ENCODE peak calls at places on chromosome 14, in six cellular contexts. M is left ventricle myocardium inferior; N is GM23248; G is CD4-positive, alpha-beta T cell; E is mammary epithelial cell; A is tibial nerve. J is an unnamed sample.

GRCh38 chr14:79426103-79426755 is 785.1 kb downstream of the DIO2 start:
- DNase-seq in G (no peak), M (no peak), A (no peak), N (no peak), E (no peak), J (no peak)

GRCh38 chr14:89391123-89391522 is 25.9 kb downstream of the FOXN3 start:
- DNase-seq in E (no peak), N (no peak), M (no peak), A (no peak), G (no peak), J (no peak)

GRCh38 chr14:48251290-48251689 is 575.9 kb upstream of the MDGA2 start:
- DNase-seq in N (no peak), A (no peak), E (no peak), M (no peak), G (no peak), J (no peak)

GRCh38 chr14:70981005-70981952 is 74.0 kb downstream of the PCNX1 start:
- DNase-seq in M (no peak), E (no peak), N (no peak), G (no peak), A (no peak), J (no peak)

GRCh38 chr14:99647407-99647806 is 2.5 kb downstream of the HHIPL1 start:
- DNase-seq in N (no peak), A (no peak), G (no peak), M (no peak), E (no peak), J (no peak)

GRCh38 chr14:101767618-101768362 is 6.3 kb downstream of the PPP2R5C start:
- DNase-seq in M (no peak), G (no peak), E (no peak), A (no peak), N (no peak), J (no peak)

GRCh38 chr14:93332032-93332852 is 594 bp downstream of the BTBD7 start:
- DNase-seq in G (no peak), A (no peak), N (peak), M (peak), E (peak), J (peak)

GRCh38 chr14:69056389-69056788 is 77.3 kb upstream of the ACTN1 start:
- DNase-seq in A (no peak), N (peak), E (peak), M (no peak), G (no peak), J (no peak)

GRCh38 chr14:36047912-36048311 is 128.6 kb downstream of the PTCSC3 start:
- DNase-seq in G (no peak), N (no peak), A (no peak), E (no peak), M (no peak), J (no peak)

GRCh38 chr14:73738518-73739173 is 24.5 kb upstream of the PNMA1 start:
- DNase-seq in G (no peak), M (no peak), A (no peak), E (no peak), N (no peak), J (no peak)

GRCh38 chr14:49970474-49971147 is 77.7 kb downstream of the ARF6 start:
- DNase-seq in N (peak), G (no peak), M (no peak), E (no peak), A (peak), J (no peak)

DNA sequence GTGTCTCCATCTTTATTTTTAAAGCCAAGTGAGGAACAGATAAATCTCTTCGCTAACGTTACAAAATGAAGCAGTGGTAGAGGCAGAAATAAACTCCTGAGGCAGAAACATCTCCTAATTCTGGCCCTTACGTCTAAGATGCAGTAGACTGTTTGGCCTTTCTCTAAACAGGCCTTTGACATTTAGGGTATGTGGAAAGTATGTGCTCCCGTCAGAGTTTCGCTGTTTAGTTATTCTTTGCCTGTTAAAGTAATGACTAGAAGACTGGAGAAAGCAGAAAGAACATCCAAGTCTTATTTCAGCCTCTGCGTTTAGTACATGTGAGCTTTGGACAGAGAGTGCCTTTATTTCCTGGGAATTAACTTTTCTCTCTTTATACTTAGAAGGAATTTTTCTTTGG is 216.6 kb downstream of the RAD51B start:
- DNase-seq in G (no peak), N (no peak), E (no peak), M (no peak), A (no peak), J (no peak)
- H3K27ac ChIP-seq in G (no peak), N (no peak), E (no peak), M (peak), A (no peak), J (no peak)

GRCh38 chr14:104749111-104749649 is 3.8 kb upstream of the SIVA1 start:
- DNase-seq in A (peak), M (no peak), G (no peak), N (peak), E (peak), J (no peak)

GRCh38 chr14:104746951-104747481 is 5.9 kb upstream of the SIVA1 start:
- DNase-seq in G (no peak), N (peak), M (no peak), E (peak), A (no peak), J (no peak)

GRCh38 chr14:104749958-104750529 is 2.9 kb upstream of the SIVA1 start:
- DNase-seq in N (peak), A (no peak), G (no peak), E (peak), M (no peak), J (no peak)

GRCh38 chr14:104746071-104746545 is 6.8 kb upstream of the SIVA1 start:
- DNase-seq in M (no peak), A (no peak), G (no peak), N (no peak), E (no peak), J (no peak)

GRCh38 chr14:104747876-104748275 is 5.1 kb upstream of the SIVA1 start:
- DNase-seq in A (no peak), N (no peak), M (no peak), E (no peak), G (no peak), J (no peak)
- H3K27ac ChIP-seq in A (peak), N (no peak), M (peak), E (no peak), G (no peak), J (no peak)

GRCh38 chr14:20614038-20614840 is 23.1 kb upstream of the RNASE12 start:
- DNase-seq in N (peak), G (peak), A (peak), E (no peak), M (no peak), J (no peak)
- H3K27ac ChIP-seq in N (peak), G (no peak), A (peak), E (peak), M (peak), J (peak)

GRCh38 chr14:60514378-60515243 is 5.7 kb downstream of the SIX6 start:
- DNase-seq in A (peak), M (no peak), E (no peak), N (peak), G (no peak), J (no peak)
- H3K27ac ChIP-seq in A (no peak), M (no peak), E (no peak), N (no peak), G (no peak), J (no peak)

GRCh38 chr14:85660243-85660922 is 130.4 kb downstream of the FLRT2 start:
- DNase-seq in M (no peak), E (no peak), N (no peak), A (no peak), G (no peak), J (no peak)
- H3K27ac ChIP-seq in M (no peak), E (no peak), N (no peak), A (no peak), G (no peak), J (no peak)

DNA sequence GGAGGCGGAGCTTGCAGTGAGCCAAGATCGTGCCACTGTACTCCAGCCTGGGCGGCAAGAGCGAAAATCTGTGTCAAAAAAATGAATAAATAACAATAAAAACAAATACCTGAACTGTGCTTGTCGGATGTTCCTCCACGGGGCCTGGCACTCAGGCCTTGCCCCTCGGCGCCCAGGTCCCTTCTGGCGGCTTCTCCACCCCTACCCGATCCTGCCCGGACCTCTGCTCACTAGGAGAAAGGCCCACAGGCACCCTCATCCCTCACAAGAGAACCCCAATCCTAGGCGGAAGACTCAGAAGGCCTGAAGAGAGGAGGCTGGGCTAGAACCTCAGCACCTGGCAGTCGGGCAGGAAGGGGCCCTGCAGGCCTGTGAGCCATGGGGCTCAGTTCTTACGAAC is 21.0 kb upstream of the BTBD6 start:
- DNase-seq in A (no peak), E (no peak), M (no peak), G (no peak), N (no peak), J (no peak)
- H3K27ac ChIP-seq in A (no peak), E (no peak), M (no peak), G (no peak), N (no peak), J (no peak)

GRCh38 chr14:90576581-90576980 is 179.8 kb downstream of the CALM1 start:
- DNase-seq in M (no peak), E (no peak), A (no peak), G (no peak), N (peak), J (no peak)

GRCh38 chr14:90576981-90577660 is 180.3 kb downstream of the CALM1 start:
- DNase-seq in M (no peak), G (no peak), N (no peak), E (no peak), A (no peak), J (no peak)

GRCh38 chr14:90574640-90575131 is 177.9 kb downstream of the CALM1 start:
- DNase-seq in N (no peak), M (peak), G (no peak), E (no peak), A (no peak), J (no peak)

GRCh38 chr14:90575781-90576180 is 179.0 kb downstream of the CALM1 start:
- DNase-seq in G (no peak), N (no peak), M (no peak), A (no peak), E (no peak), J (no peak)

DNA sequence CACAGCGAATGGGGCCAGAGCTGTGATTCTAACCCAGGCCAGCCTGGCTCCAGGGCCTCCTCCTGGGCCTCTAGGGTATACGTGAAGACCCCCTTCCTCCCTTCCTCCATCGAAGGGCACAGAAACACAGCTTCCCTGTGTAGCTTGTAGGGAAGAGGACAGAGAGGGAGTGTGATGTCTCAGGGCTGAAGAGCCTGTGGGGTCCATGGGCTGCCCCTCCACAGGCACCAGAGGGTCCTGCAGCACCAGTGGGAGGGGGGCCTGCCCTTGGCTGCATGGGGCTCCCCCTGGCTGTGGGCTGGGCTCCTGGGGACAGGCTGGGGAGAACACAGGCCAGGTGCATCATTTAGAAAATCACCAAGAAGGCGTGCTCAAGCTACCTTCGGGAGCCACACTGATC is 178.5 kb downstream of the CALM1 start:
- DNase-seq in E (no peak), N (no peak), M (no peak), G (no peak), A (no peak), J (no peak)
- H3K27ac ChIP-seq in E (no peak), N (no peak), M (peak), G (no peak), A (no peak), J (peak)

GRCh38 chr14:91405724-91406435 is 11.7 kb downstream of the CCDC88C start:
- DNase-seq in A (no peak), M (no peak), G (no peak), N (no peak), E (no peak), J (no peak)
- H3K27ac ChIP-seq in A (no peak), M (peak), G (peak), N (no peak), E (no peak), J (peak)

DNA sequence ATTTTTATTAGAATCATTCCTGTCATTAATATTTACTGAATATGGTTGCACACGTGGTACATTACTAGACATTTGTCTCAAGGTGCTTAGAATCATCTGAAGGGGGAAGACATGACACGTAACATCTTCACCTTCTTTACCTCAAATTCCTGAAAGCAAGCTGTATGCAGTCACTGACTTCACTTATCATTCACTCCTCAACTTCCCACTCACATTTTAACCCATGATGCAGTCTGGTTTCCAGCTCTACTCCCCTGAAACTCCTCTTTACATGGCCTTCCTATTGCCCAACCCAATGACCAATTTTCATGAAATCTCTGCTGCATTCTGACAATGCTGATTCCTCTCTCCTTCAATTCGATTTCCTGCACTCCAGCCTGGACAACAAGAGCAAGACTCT is 5.8 kb upstream of the PSMC6 start:
- DNase-seq in M (no peak), N (no peak), E (peak), G (no peak), A (no peak), J (no peak)
- H3K27ac ChIP-seq in M (peak), N (no peak), E (peak), G (no peak), A (no peak), J (no peak)

GRCh38 chr14:63910593-63911363 is 58.0 kb downstream of the SYNE2 start:
- DNase-seq in A (no peak), M (no peak), G (no peak), E (no peak), N (peak), J (no peak)
- H3K27ac ChIP-seq in A (peak), M (no peak), G (no peak), E (no peak), N (no peak), J (no peak)